ENCODE peak calls at places on chromosome 19, in six cellular contexts. One of them, this sample, is unnamed.

GRCh38 chr19:40543029-40543597 is 33.6 kb upstream of the SHKBP1 start:
- DNase-seq in thoracic aorta: no peak
- DNase-seq in IMR-90: no peak
- DNase-seq in testis: no peak
- DNase-seq in AG09309: no peak
- DNase-seq in fibroblast of the aortic adventitia: no peak
- DNase-seq in this sample: no peak

GRCh38 chr19:11982526-11982925 is 17.7 kb downstream of the ZNF763 start:
- DNase-seq in fibroblast of the aortic adventitia: no peak
- DNase-seq in thoracic aorta: no peak
- DNase-seq in AG09309: no peak
- DNase-seq in testis: no peak
- DNase-seq in IMR-90: no peak
- DNase-seq in this sample: no peak

GRCh38 chr19:8702350-8702749 is 3.8 kb upstream of the ACTL9 start:
- DNase-seq in fibroblast of the aortic adventitia: no peak
- DNase-seq in AG09309: no peak
- DNase-seq in thoracic aorta: no peak
- DNase-seq in testis: no peak
- DNase-seq in IMR-90: no peak
- DNase-seq in this sample: no peak

GRCh38 chr19:5934779-5935472 is 20.9 kb downstream of the CAPS start:
- DNase-seq in AG09309: peak; percentile 46
- DNase-seq in IMR-90: peak; percentile 90
- DNase-seq in thoracic aorta: no peak
- DNase-seq in testis: no peak
- DNase-seq in fibroblast of the aortic adventitia: peak; percentile 73
- DNase-seq in this sample: peak; percentile 80

GRCh38 chr19:41940443-41941409 is 12.5 kb upstream of the ERFL start:
- DNase-seq in testis: no peak
- DNase-seq in IMR-90: no peak
- DNase-seq in AG09309: no peak
- DNase-seq in thoracic aorta: no peak
- DNase-seq in fibroblast of the aortic adventitia: no peak
- DNase-seq in this sample: no peak

GRCh38 chr19:18789883-18790565 is 1.1 kb downstream of the COMP start:
- DNase-seq in AG09309: no peak
- DNase-seq in testis: no peak
- DNase-seq in fibroblast of the aortic adventitia: no peak
- DNase-seq in thoracic aorta: no peak
- DNase-seq in IMR-90: no peak
- DNase-seq in this sample: peak; percentile 41

GRCh38 chr19:4098493-4098892 is 25.4 kb downstream of the MAP2K2 start:
- DNase-seq in testis: no peak
- DNase-seq in fibroblast of the aortic adventitia: no peak
- DNase-seq in IMR-90: no peak
- DNase-seq in AG09309: no peak
- DNase-seq in thoracic aorta: no peak
- DNase-seq in this sample: no peak

GRCh38 chr19:5035105-5035761 is 66.3 kb downstream of the KDM4B start:
- DNase-seq in testis: peak; percentile 86
- DNase-seq in fibroblast of the aortic adventitia: no peak
- DNase-seq in AG09309: no peak
- DNase-seq in thoracic aorta: no peak
- DNase-seq in IMR-90: no peak
- DNase-seq in this sample: no peak

GRCh38 chr19:801030-801860 is 4.0 kb downstream of the PTBP1 start:
- DNase-seq in testis: peak; percentile 92
- DNase-seq in fibroblast of the aortic adventitia: peak; percentile 55
- DNase-seq in IMR-90: no peak
- DNase-seq in thoracic aorta: peak; percentile 55
- DNase-seq in AG09309: no peak
- DNase-seq in this sample: peak; percentile 85

GRCh38 chr19:1295169-1296012 is 9.7 kb downstream of the EFNA2 start:
- DNase-seq in fibroblast of the aortic adventitia: no peak
- DNase-seq in AG09309: no peak
- DNase-seq in IMR-90: no peak
- DNase-seq in testis: peak; percentile 66
- DNase-seq in thoracic aorta: no peak
- DNase-seq in this sample: peak; percentile 32

GRCh38 chr19:1241417-1242095 is at the start of gene ATP5F1D:
- DNase-seq in IMR-90: peak; percentile 95
- DNase-seq in fibroblast of the aortic adventitia: peak; percentile 94
- DNase-seq in AG09309: peak; percentile 73
- DNase-seq in testis: peak; percentile 95
- DNase-seq in thoracic aorta: no peak
- DNase-seq in this sample: peak; percentile 95

GRCh38 chr19:679418-680286 is 3.5 kb downstream of the FSTL3 start:
- DNase-seq in fibroblast of the aortic adventitia: peak; percentile 86
- DNase-seq in testis: peak; percentile 67
- DNase-seq in AG09309: peak; percentile 20
- DNase-seq in thoracic aorta: no peak
- DNase-seq in IMR-90: peak; percentile 80
- DNase-seq in this sample: peak; percentile 75

GRCh38 chr19:723247-723646 is 14.5 kb downstream of the PALM start:
- DNase-seq in AG09309: no peak
- DNase-seq in thoracic aorta: no peak
- DNase-seq in testis: no peak
- DNase-seq in IMR-90: no peak
- DNase-seq in fibroblast of the aortic adventitia: no peak
- DNase-seq in this sample: no peak

GRCh38 chr19:28999733-29000433 is 213.1 kb downstream of the UQCRFS1 start:
- DNase-seq in testis: no peak
- DNase-seq in AG09309: no peak
- DNase-seq in thoracic aorta: no peak
- DNase-seq in fibroblast of the aortic adventitia: no peak
- DNase-seq in IMR-90: no peak
- DNase-seq in this sample: no peak

GRCh38 chr19:7789447-7789846 is 26.4 kb downstream of the CLEC4M start:
- DNase-seq in testis: no peak
- DNase-seq in thoracic aorta: no peak
- DNase-seq in AG09309: no peak
- DNase-seq in fibroblast of the aortic adventitia: no peak
- DNase-seq in IMR-90: no peak
- DNase-seq in this sample: no peak

GRCh38 chr19:898663-899062 is 5.4 kb downstream of the RNU6-9 start:
- DNase-seq in thoracic aorta: no peak
- DNase-seq in fibroblast of the aortic adventitia: no peak
- DNase-seq in AG09309: no peak
- DNase-seq in testis: peak; percentile 62
- DNase-seq in IMR-90: no peak
- DNase-seq in this sample: no peak

GRCh38 chr19:32637480-32637879 is 37.5 kb downstream of the ANKRD27 start:
- DNase-seq in IMR-90: no peak
- DNase-seq in AG09309: no peak
- DNase-seq in testis: no peak
- DNase-seq in thoracic aorta: no peak
- DNase-seq in fibroblast of the aortic adventitia: no peak
- DNase-seq in this sample: no peak

GRCh38 chr19:51122112-51122981 is 2.4 kb upstream of the SIGLEC9 start:
- DNase-seq in AG09309: no peak
- DNase-seq in testis: peak; percentile 70
- DNase-seq in IMR-90: no peak
- DNase-seq in fibroblast of the aortic adventitia: no peak
- DNase-seq in thoracic aorta: no peak
- DNase-seq in this sample: peak; percentile 60

GRCh38 chr19:43812689-43813088 is 10.4 kb upstream of the LYPD5 start:
- DNase-seq in IMR-90: no peak
- DNase-seq in fibroblast of the aortic adventitia: no peak
- DNase-seq in AG09309: no peak
- DNase-seq in thoracic aorta: no peak
- DNase-seq in testis: no peak
- DNase-seq in this sample: no peak

GRCh38 chr19:57406516-57407123 is 4.3 kb upstream of the ZNF17 start:
- DNase-seq in fibroblast of the aortic adventitia: peak; percentile 58
- DNase-seq in thoracic aorta: no peak
- DNase-seq in testis: peak; percentile 78
- DNase-seq in IMR-90: peak; percentile 45
- DNase-seq in AG09309: no peak
- DNase-seq in this sample: peak; percentile 69

GRCh38 chr19:32676186-32676894 is 692 bp downstream of the RGS9BP start:
- DNase-seq in testis: no peak
- DNase-seq in AG09309: no peak
- DNase-seq in IMR-90: no peak
- DNase-seq in thoracic aorta: no peak
- DNase-seq in fibroblast of the aortic adventitia: no peak
- DNase-seq in this sample: no peak

GRCh38 chr19:39916236-39916635 is 18.2 kb downstream of the FCGBP start:
- DNase-seq in testis: no peak
- DNase-seq in thoracic aorta: no peak
- DNase-seq in fibroblast of the aortic adventitia: no peak
- DNase-seq in IMR-90: no peak
- DNase-seq in AG09309: no peak
- DNase-seq in this sample: no peak

GRCh38 chr19:7679017-7679720 is 1.5 kb upstream of the TRAPPC5 start:
- DNase-seq in IMR-90: no peak
- DNase-seq in thoracic aorta: no peak
- DNase-seq in AG09309: no peak
- DNase-seq in testis: peak; percentile 33
- DNase-seq in fibroblast of the aortic adventitia: no peak
- DNase-seq in this sample: no peak

GRCh38 chr19:19579533-19580361 is 38.7 kb downstream of the PBX4 start:
- DNase-seq in testis: no peak
- DNase-seq in AG09309: no peak
- DNase-seq in thoracic aorta: no peak
- DNase-seq in IMR-90: no peak
- DNase-seq in fibroblast of the aortic adventitia: no peak
- DNase-seq in this sample: no peak

GRCh38 chr19:45298264-45298663 is 24.4 kb downstream of the CKM start:
- DNase-seq in AG09309: no peak
- DNase-seq in testis: no peak
- DNase-seq in IMR-90: no peak
- DNase-seq in thoracic aorta: no peak
- DNase-seq in fibroblast of the aortic adventitia: no peak
- DNase-seq in this sample: no peak

GRCh38 chr19:18995804-18996241 is 37.5 kb downstream of the SUGP2 start:
- DNase-seq in fibroblast of the aortic adventitia: peak; percentile 94
- DNase-seq in testis: peak; percentile 70
- DNase-seq in AG09309: peak; percentile 62
- DNase-seq in thoracic aorta: no peak
- DNase-seq in IMR-90: peak; percentile 96
- DNase-seq in this sample: peak; percentile 89

GRCh38 chr19:33175886-33176669 is 18.1 kb upstream of the LRP3 start:
- DNase-seq in thoracic aorta: no peak
- DNase-seq in IMR-90: peak; percentile 30
- DNase-seq in fibroblast of the aortic adventitia: peak; percentile 43
- DNase-seq in AG09309: no peak
- DNase-seq in testis: no peak
- DNase-seq in this sample: peak; percentile 50

DNA sequence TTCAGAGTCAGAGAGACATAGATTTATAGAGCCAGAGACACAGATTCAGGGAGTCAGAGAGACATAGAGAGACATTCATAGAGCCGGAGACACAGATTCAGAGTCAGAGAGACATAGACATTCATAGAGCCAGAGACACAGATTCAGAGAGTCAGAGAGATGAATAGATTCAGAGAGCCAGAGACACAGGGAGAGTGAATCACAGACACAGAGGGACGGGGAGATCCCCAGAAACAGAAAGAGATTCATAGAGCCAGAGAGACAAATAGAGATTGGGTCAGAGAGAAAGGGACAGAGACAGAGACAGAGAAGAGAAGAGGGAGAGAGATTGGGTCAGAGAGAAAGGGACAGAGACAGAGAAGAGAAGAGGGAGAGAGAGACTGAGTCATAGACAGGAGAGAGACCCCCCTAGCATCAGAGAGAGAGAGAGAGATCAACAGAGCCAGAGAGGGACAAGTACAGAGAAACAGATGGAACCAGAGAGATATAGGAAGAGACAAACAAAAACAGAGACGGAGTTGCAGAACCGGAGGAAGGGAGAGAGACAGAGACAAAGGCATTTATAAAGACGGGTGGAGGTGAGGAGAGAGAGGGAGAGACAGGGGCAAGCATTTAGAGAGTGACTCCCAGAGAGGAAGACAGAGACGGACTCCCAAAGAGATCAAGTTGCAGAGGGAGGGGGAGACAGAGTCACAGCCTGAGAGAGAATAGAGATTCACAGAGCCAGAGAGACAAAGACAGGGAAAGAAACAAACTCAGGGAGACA is 1.1 kb upstream of the PRKCG start:
- DNase-seq in IMR-90: no peak
- DNase-seq in AG09309: no peak
- DNase-seq in testis: no peak
- DNase-seq in fibroblast of the aortic adventitia: no peak
- DNase-seq in thoracic aorta: no peak
- DNase-seq in this sample: no peak
- H3K4me3 ChIP-seq in IMR-90: no peak overlapping the region
- H3K4me3 ChIP-seq in AG09309: no peak overlapping the region
- H3K4me3 ChIP-seq in testis: no peak overlapping the region
- H3K4me3 ChIP-seq in fibroblast of the aortic adventitia: no peak overlapping the region
- H3K4me3 ChIP-seq in thoracic aorta: peak overlapping the region; percentile 59
- H3K4me3 ChIP-seq in this sample: no peak overlapping the region

GRCh38 chr19:38557205-38557799 is 60.5 kb downstream of the MAP4K1 start:
- DNase-seq in thoracic aorta: no peak
- DNase-seq in fibroblast of the aortic adventitia: no peak
- DNase-seq in AG09309: no peak
- DNase-seq in IMR-90: no peak
- DNase-seq in testis: no peak
- DNase-seq in this sample: no peak
- TF ChIP-seq CTCF in thoracic aorta: no peak
- TF ChIP-seq CTCF in fibroblast of the aortic adventitia: no peak
- TF ChIP-seq CTCF in AG09309: no peak
- TF ChIP-seq CTCF in IMR-90: no peak
- TF ChIP-seq CTCF in testis: no peak
- TF ChIP-seq CTCF in this sample: no peak

GRCh38 chr19:31518216-31518615 is 169.0 kb upstream of the TSHZ3 start:
- DNase-seq in AG09309: no peak
- DNase-seq in fibroblast of the aortic adventitia: no peak
- DNase-seq in testis: no peak
- DNase-seq in thoracic aorta: no peak
- DNase-seq in IMR-90: no peak
- DNase-seq in this sample: no peak
- H3K4me3 ChIP-seq in AG09309: no peak overlapping the region
- H3K4me3 ChIP-seq in fibroblast of the aortic adventitia: no peak overlapping the region
- H3K4me3 ChIP-seq in testis: no peak overlapping the region
- H3K4me3 ChIP-seq in thoracic aorta: no peak overlapping the region
- H3K4me3 ChIP-seq in IMR-90: no peak overlapping the region
- H3K4me3 ChIP-seq in this sample: no peak overlapping the region

GRCh38 chr19:46515290-46515609 is 19.6 kb upstream of the PNMA8B start:
- DNase-seq in thoracic aorta: no peak
- DNase-seq in testis: no peak
- DNase-seq in AG09309: no peak
- DNase-seq in fibroblast of the aortic adventitia: no peak
- DNase-seq in IMR-90: no peak
- DNase-seq in this sample: no peak

GRCh38 chr19:46513461-46514236 is 18.0 kb upstream of the PNMA8B start:
- DNase-seq in IMR-90: peak; percentile 51
- DNase-seq in thoracic aorta: no peak
- DNase-seq in testis: peak; percentile 83
- DNase-seq in fibroblast of the aortic adventitia: peak; percentile 90
- DNase-seq in AG09309: peak; percentile 20
- DNase-seq in this sample: peak; percentile 79

GRCh38 chr19:46514589-46515289 is 19.1 kb upstream of the PNMA8B start:
- DNase-seq in fibroblast of the aortic adventitia: no peak
- DNase-seq in thoracic aorta: no peak
- DNase-seq in AG09309: no peak
- DNase-seq in IMR-90: no peak
- DNase-seq in testis: no peak
- DNase-seq in this sample: no peak

GRCh38 chr19:46517471-46517870 is 21.8 kb upstream of the PNMA8B start:
- DNase-seq in IMR-90: no peak
- DNase-seq in thoracic aorta: no peak
- DNase-seq in fibroblast of the aortic adventitia: no peak
- DNase-seq in AG09309: no peak
- DNase-seq in testis: no peak
- DNase-seq in this sample: no peak

GRCh38 chr19:46515879-46516350 is 20.2 kb upstream of the PNMA8B start:
- DNase-seq in thoracic aorta: no peak
- DNase-seq in AG09309: no peak
- DNase-seq in fibroblast of the aortic adventitia: peak; percentile 52
- DNase-seq in IMR-90: peak; percentile 33
- DNase-seq in testis: no peak
- DNase-seq in this sample: peak; percentile 61
- TF ChIP-seq CTCF in thoracic aorta: peak; percentile 72
- TF ChIP-seq CTCF in AG09309: peak; percentile 77
- TF ChIP-seq CTCF in fibroblast of the aortic adventitia: peak; percentile 76
- TF ChIP-seq CTCF in IMR-90: peak; percentile 67
- TF ChIP-seq CTCF in testis: peak; percentile 69
- TF ChIP-seq CTCF in this sample: peak; percentile 71